ENCODE peak calls at places on chromosomes 12 and 14, in nine cellular contexts. One of them, this sample, is unnamed.

GRCh38 chr12:20508362-20508761 is 140.0 kb downstream of the PDE3A start:
- DNase-seq in transverse colon: no peak
- DNase-seq in HepG2: no peak
- DNase-seq in GM12878: no peak
- DNase-seq in suprapubic skin: no peak
- DNase-seq in SK-N-SH: no peak
- DNase-seq in stomach: no peak
- DNase-seq in K562: no peak
- DNase-seq in esophagus muscularis mucosa: no peak
- DNase-seq in this sample: no peak

GRCh38 chr14:26841361-26841760 is 243.5 kb upstream of the NOVA1 start:
- DNase-seq in SK-N-SH: no peak
- DNase-seq in suprapubic skin: no peak
- DNase-seq in stomach: no peak
- DNase-seq in HepG2: no peak
- DNase-seq in transverse colon: no peak
- DNase-seq in esophagus muscularis mucosa: no peak
- DNase-seq in GM12878: no peak
- DNase-seq in K562: no peak
- DNase-seq in this sample: no peak

GRCh38 chr12:131834798-131835615 is 6.8 kb downstream of the MMP17 start:
- DNase-seq in transverse colon: peak; percentile 21
- DNase-seq in SK-N-SH: no peak
- DNase-seq in stomach: peak; percentile 59
- DNase-seq in K562: no peak
- DNase-seq in esophagus muscularis mucosa: no peak
- DNase-seq in HepG2: no peak
- DNase-seq in GM12878: no peak
- DNase-seq in suprapubic skin: peak; percentile 62
- DNase-seq in this sample: no peak

GRCh38 chr12:92915365-92915764 is 13.7 kb downstream of the EEA1 start:
- DNase-seq in suprapubic skin: no peak
- DNase-seq in K562: no peak
- DNase-seq in HepG2: no peak
- DNase-seq in SK-N-SH: no peak
- DNase-seq in GM12878: no peak
- DNase-seq in stomach: no peak
- DNase-seq in esophagus muscularis mucosa: no peak
- DNase-seq in transverse colon: no peak
- DNase-seq in this sample: no peak

GRCh38 chr14:64539186-64539552 is 1.4 kb upstream of the HSPA2 start:
- DNase-seq in K562: no peak
- DNase-seq in transverse colon: no peak
- DNase-seq in suprapubic skin: no peak
- DNase-seq in esophagus muscularis mucosa: no peak
- DNase-seq in SK-N-SH: no peak
- DNase-seq in HepG2: no peak
- DNase-seq in GM12878: no peak
- DNase-seq in stomach: no peak
- DNase-seq in this sample: no peak

GRCh38 chr14:100866666-100867630 is 36.6 kb downstream of the RTL1 start:
- DNase-seq in stomach: no peak
- DNase-seq in GM12878: no peak
- DNase-seq in esophagus muscularis mucosa: no peak
- DNase-seq in HepG2: no peak
- DNase-seq in K562: no peak
- DNase-seq in suprapubic skin: peak; percentile 38
- DNase-seq in transverse colon: no peak
- DNase-seq in SK-N-SH: no peak
- DNase-seq in this sample: peak; percentile 45

GRCh38 chr12:69666798-69667197 is 32.3 kb downstream of the BEST3 start:
- DNase-seq in HepG2: no peak
- DNase-seq in transverse colon: no peak
- DNase-seq in stomach: no peak
- DNase-seq in esophagus muscularis mucosa: no peak
- DNase-seq in K562: no peak
- DNase-seq in GM12878: no peak
- DNase-seq in SK-N-SH: no peak
- DNase-seq in suprapubic skin: no peak
- DNase-seq in this sample: no peak

GRCh38 chr14:72558721-72559120 is 335.2 kb downstream of the DPF3 start:
- DNase-seq in SK-N-SH: no peak
- DNase-seq in GM12878: no peak
- DNase-seq in suprapubic skin: no peak
- DNase-seq in K562: no peak
- DNase-seq in HepG2: no peak
- DNase-seq in esophagus muscularis mucosa: no peak
- DNase-seq in transverse colon: no peak
- DNase-seq in stomach: no peak
- DNase-seq in this sample: no peak

GRCh38 chr14:67187826-67188225 is 1.4 kb upstream of the GARIN2 start:
- DNase-seq in SK-N-SH: no peak
- DNase-seq in HepG2: no peak
- DNase-seq in suprapubic skin: no peak
- DNase-seq in esophagus muscularis mucosa: no peak
- DNase-seq in K562: no peak
- DNase-seq in GM12878: no peak
- DNase-seq in transverse colon: no peak
- DNase-seq in stomach: peak; percentile 69
- DNase-seq in this sample: no peak

GRCh38 chr14:104523546-104523935 is 56.0 kb upstream of the C14orf180 start:
- DNase-seq in stomach: no peak
- DNase-seq in esophagus muscularis mucosa: no peak
- DNase-seq in transverse colon: no peak
- DNase-seq in suprapubic skin: no peak
- DNase-seq in K562: no peak
- DNase-seq in SK-N-SH: no peak
- DNase-seq in GM12878: no peak
- DNase-seq in HepG2: no peak
- DNase-seq in this sample: no peak

GRCh38 chr12:124098101-124098757 is 125.2 kb downstream of the ZNF664 start:
- DNase-seq in esophagus muscularis mucosa: no peak
- DNase-seq in stomach: no peak
- DNase-seq in K562: no peak
- DNase-seq in suprapubic skin: no peak
- DNase-seq in GM12878: no peak
- DNase-seq in SK-N-SH: no peak
- DNase-seq in HepG2: no peak
- DNase-seq in transverse colon: no peak
- DNase-seq in this sample: no peak

GRCh38 chr14:74952697-74953484 is 2.5 kb downstream of the PGF start:
- DNase-seq in esophagus muscularis mucosa: no peak
- DNase-seq in transverse colon: no peak
- DNase-seq in SK-N-SH: no peak
- DNase-seq in suprapubic skin: no peak
- DNase-seq in K562: no peak
- DNase-seq in stomach: no peak
- DNase-seq in GM12878: no peak
- DNase-seq in HepG2: no peak
- DNase-seq in this sample: no peak
- H3K4me1 ChIP-seq in esophagus muscularis mucosa: peaks cover 28% of the 10 kb centered on the region
- H3K4me1 ChIP-seq in transverse colon: peaks cover 23% of the 10 kb centered on the region
- H3K4me1 ChIP-seq in SK-N-SH: no peaks in the 10 kb centered on the region
- H3K4me1 ChIP-seq in suprapubic skin: peaks cover 47% of the 10 kb centered on the region
- H3K4me1 ChIP-seq in K562: no peaks in the 10 kb centered on the region
- H3K4me1 ChIP-seq in stomach: peaks cover 42% of the 10 kb centered on the region
- H3K4me1 ChIP-seq in GM12878: no peaks in the 10 kb centered on the region
- H3K4me1 ChIP-seq in HepG2: peaks cover 65% of the 10 kb centered on the region
- H3K4me1 ChIP-seq in this sample: peaks cover 22% of the 10 kb centered on the region

DNA sequence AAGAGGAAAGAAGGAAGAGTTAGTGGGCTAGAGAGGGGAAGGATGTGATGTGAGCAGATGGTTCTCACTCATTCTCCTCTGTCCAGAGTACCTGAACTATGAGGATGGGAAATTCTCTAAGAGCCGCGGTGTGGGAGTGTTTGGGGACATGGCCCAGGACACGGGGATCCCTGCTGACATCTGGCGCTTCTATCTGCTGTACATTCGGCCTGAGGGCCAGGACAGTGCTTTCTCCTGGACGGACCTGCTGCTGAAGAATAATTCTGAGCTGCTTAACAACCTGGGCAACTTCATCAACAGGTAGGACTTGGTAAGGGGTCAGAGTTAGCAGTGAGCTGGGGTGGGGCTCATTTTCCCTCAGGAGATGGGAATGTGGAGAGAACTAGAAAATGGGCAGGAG is 7.6 kb downstream of the DDIT3 start:
- DNase-seq in HepG2: no peak
- DNase-seq in K562: no peak
- DNase-seq in SK-N-SH: no peak
- DNase-seq in GM12878: no peak
- DNase-seq in esophagus muscularis mucosa: no peak
- DNase-seq in stomach: no peak
- DNase-seq in suprapubic skin: no peak
- DNase-seq in transverse colon: no peak
- DNase-seq in this sample: no peak
- TF ChIP-seq EP300 in HepG2: no peak
- TF ChIP-seq EP300 in K562: no peak
- TF ChIP-seq EP300 in SK-N-SH: no peak
- TF ChIP-seq EP300 in GM12878: no peak
- TF ChIP-seq EP300 in esophagus muscularis mucosa: no peak
- TF ChIP-seq EP300 in stomach: no peak
- TF ChIP-seq EP300 in suprapubic skin: no peak
- TF ChIP-seq EP300 in transverse colon: no peak
- TF ChIP-seq EP300 in this sample: no peak

GRCh38 chr12:8032242-8033152 is at the start of gene FOXJ2:
- DNase-seq in transverse colon: peak; percentile 86
- DNase-seq in GM12878: no peak
- DNase-seq in esophagus muscularis mucosa: no peak
- DNase-seq in K562: peak; percentile 70
- DNase-seq in stomach: peak; percentile 86
- DNase-seq in suprapubic skin: peak; percentile 85
- DNase-seq in SK-N-SH: peak; percentile 91
- DNase-seq in HepG2: peak; percentile 11
- DNase-seq in this sample: peak; percentile 90

GRCh38 chr12:8034802-8035201 is 2.3 kb downstream of the FOXJ2 start:
- DNase-seq in GM12878: no peak
- DNase-seq in esophagus muscularis mucosa: no peak
- DNase-seq in transverse colon: no peak
- DNase-seq in K562: peak; percentile 55
- DNase-seq in HepG2: no peak
- DNase-seq in stomach: no peak
- DNase-seq in SK-N-SH: no peak
- DNase-seq in suprapubic skin: no peak
- DNase-seq in this sample: no peak

GRCh38 chr12:8031872-8032241 is 659 bp upstream of the FOXJ2 start:
- DNase-seq in K562: no peak
- DNase-seq in stomach: no peak
- DNase-seq in esophagus muscularis mucosa: no peak
- DNase-seq in HepG2: no peak
- DNase-seq in transverse colon: no peak
- DNase-seq in SK-N-SH: no peak
- DNase-seq in suprapubic skin: no peak
- DNase-seq in GM12878: no peak
- DNase-seq in this sample: no peak

GRCh38 chr12:8035440-8036010 is 3.0 kb downstream of the FOXJ2 start:
- DNase-seq in transverse colon: no peak
- DNase-seq in GM12878: no peak
- DNase-seq in esophagus muscularis mucosa: no peak
- DNase-seq in stomach: no peak
- DNase-seq in SK-N-SH: no peak
- DNase-seq in K562: no peak
- DNase-seq in suprapubic skin: no peak
- DNase-seq in HepG2: no peak
- DNase-seq in this sample: no peak

GRCh38 chr12:8033153-8034044 is 883 bp downstream of the FOXJ2 start:
- DNase-seq in suprapubic skin: peak; percentile 78
- DNase-seq in SK-N-SH: peak; percentile 74
- DNase-seq in HepG2: no peak
- DNase-seq in transverse colon: peak; percentile 55
- DNase-seq in stomach: no peak
- DNase-seq in K562: peak; percentile 89
- DNase-seq in esophagus muscularis mucosa: no peak
- DNase-seq in GM12878: no peak
- DNase-seq in this sample: peak; percentile 87
- TF ChIP-seq POLR2AphosphoS5 in suprapubic skin: no peak
- TF ChIP-seq POLR2AphosphoS5 in SK-N-SH: no peak
- TF ChIP-seq POLR2AphosphoS5 in HepG2: no peak
- TF ChIP-seq POLR2AphosphoS5 in transverse colon: no peak
- TF ChIP-seq POLR2AphosphoS5 in stomach: no peak
- TF ChIP-seq POLR2AphosphoS5 in K562: peak; percentile 47
- TF ChIP-seq POLR2AphosphoS5 in esophagus muscularis mucosa: peak; percentile 82
- TF ChIP-seq POLR2AphosphoS5 in GM12878: no peak
- TF ChIP-seq POLR2AphosphoS5 in this sample: peak; percentile 68

GRCh38 chr14:95290769-95291440 is 28.8 kb downstream of the CLMN start:
- DNase-seq in HepG2: no peak
- DNase-seq in suprapubic skin: peak; percentile 78
- DNase-seq in GM12878: no peak
- DNase-seq in stomach: peak; percentile 76
- DNase-seq in SK-N-SH: peak; percentile 65
- DNase-seq in K562: no peak
- DNase-seq in esophagus muscularis mucosa: no peak
- DNase-seq in transverse colon: peak; percentile 80
- DNase-seq in this sample: no peak

GRCh38 chr14:95288672-95289322 is 30.9 kb downstream of the CLMN start:
- DNase-seq in esophagus muscularis mucosa: no peak
- DNase-seq in GM12878: no peak
- DNase-seq in HepG2: no peak
- DNase-seq in suprapubic skin: no peak
- DNase-seq in K562: no peak
- DNase-seq in SK-N-SH: no peak
- DNase-seq in transverse colon: no peak
- DNase-seq in stomach: no peak
- DNase-seq in this sample: no peak

GRCh38 chr14:95289323-95290010 is 30.2 kb downstream of the CLMN start:
- DNase-seq in stomach: no peak
- DNase-seq in SK-N-SH: no peak
- DNase-seq in K562: no peak
- DNase-seq in transverse colon: no peak
- DNase-seq in esophagus muscularis mucosa: no peak
- DNase-seq in GM12878: no peak
- DNase-seq in HepG2: no peak
- DNase-seq in suprapubic skin: no peak
- DNase-seq in this sample: no peak

GRCh38 chr14:95291859-95292542 is 27.7 kb downstream of the CLMN start:
- DNase-seq in GM12878: no peak
- DNase-seq in suprapubic skin: peak; percentile 75
- DNase-seq in esophagus muscularis mucosa: no peak
- DNase-seq in SK-N-SH: peak; percentile 48
- DNase-seq in stomach: peak; percentile 63
- DNase-seq in HepG2: no peak
- DNase-seq in K562: peak; percentile 19
- DNase-seq in transverse colon: peak; percentile 68
- DNase-seq in this sample: peak; percentile 81

GRCh38 chr14:95290021-95290420 is 29.7 kb downstream of the CLMN start:
- DNase-seq in GM12878: no peak
- DNase-seq in HepG2: no peak
- DNase-seq in K562: no peak
- DNase-seq in SK-N-SH: no peak
- DNase-seq in suprapubic skin: no peak
- DNase-seq in transverse colon: no peak
- DNase-seq in stomach: no peak
- DNase-seq in esophagus muscularis mucosa: no peak
- DNase-seq in this sample: no peak
- H3K4me1 ChIP-seq in GM12878: peaks cover 3% of the 10 kb centered on the region
- H3K4me1 ChIP-seq in HepG2: peaks cover 44% of the 10 kb centered on the region
- H3K4me1 ChIP-seq in K562: no peaks in the 10 kb centered on the region
- H3K4me1 ChIP-seq in SK-N-SH: peaks cover 9% of the 10 kb centered on the region
- H3K4me1 ChIP-seq in suprapubic skin: peaks cover 15% of the 10 kb centered on the region
- H3K4me1 ChIP-seq in transverse colon: peaks cover 8% of the 10 kb centered on the region
- H3K4me1 ChIP-seq in stomach: peaks cover 23% of the 10 kb centered on the region
- H3K4me1 ChIP-seq in esophagus muscularis mucosa: peaks cover 13% of the 10 kb centered on the region
- H3K4me1 ChIP-seq in this sample: no peaks in the 10 kb centered on the region

GRCh38 chr12:126663304-126664094 is 1598.3 kb downstream of the AACS start:
- DNase-seq in K562: peak; percentile 51
- DNase-seq in suprapubic skin: no peak
- DNase-seq in GM12878: no peak
- DNase-seq in HepG2: peak; percentile 1
- DNase-seq in stomach: no peak
- DNase-seq in transverse colon: no peak
- DNase-seq in esophagus muscularis mucosa: no peak
- DNase-seq in SK-N-SH: peak; percentile 17
- DNase-seq in this sample: no peak
- TF ChIP-seq EP300 in K562: no peak
- TF ChIP-seq EP300 in suprapubic skin: no peak
- TF ChIP-seq EP300 in GM12878: no peak
- TF ChIP-seq EP300 in HepG2: no peak
- TF ChIP-seq EP300 in stomach: no peak
- TF ChIP-seq EP300 in transverse colon: no peak
- TF ChIP-seq EP300 in esophagus muscularis mucosa: no peak
- TF ChIP-seq EP300 in SK-N-SH: no peak
- TF ChIP-seq EP300 in this sample: no peak

This sample was measured in sigmoid colon.